ENCODE peak calls at places on chromosomes 3 and 15, in nine cellular contexts. N is psoas muscle, D is fibroblast of lung, A is endothelial cell, Y is osteocyte, P is hepatocyte, G is lower lobe of right lung, J is foreskin fibroblast, X is BE2C. O is an unnamed sample.
A peak's percentile ranks its signal among the peaks of the same experiment; 100 is the strongest.

GRCh38 chr3:59728509-59728908 is 678.7 kb upstream of the CFAP20DC start:
- DNase-seq in N (no peak), D (no peak), A (no peak), Y (no peak), P (no peak), G (no peak), J (no peak), X (no peak), O (no peak)

GRCh38 chr3:65436580-65436979 is 602.1 kb downstream of the MAGI1 start:
- DNase-seq in N (no peak), D (peak; percentile 29), A (peak; percentile 49), Y (no peak), P (peak; percentile 15), G (no peak), J (peak; percentile 22), X (peak; percentile 77), O (peak; percentile 29)

GRCh38 chr3:181253796-181254195 is 264.3 kb upstream of the DNAJC19 start:
- DNase-seq in N (no peak), D (no peak), A (no peak), Y (no peak), P (no peak), G (no peak), J (no peak), X (peak; percentile 26), O (no peak)

GRCh38 chr3:13251166-13251892 is 168.8 kb downstream of the NUP210 start:
- DNase-seq in N (peak; percentile 31), D (no peak), A (no peak), Y (no peak), P (no peak), G (no peak), J (no peak), X (no peak), O (no peak)

GRCh38 chr15:37823601-37824275 is 110.7 kb upstream of the TMCO5A start:
- DNase-seq in N (no peak), D (no peak), A (no peak), Y (no peak), P (no peak), G (no peak), J (no peak), X (no peak), O (no peak)

GRCh38 chr3:141913150-141913811 is 36.8 kb downstream of the ATP1B3 start:
- DNase-seq in N (no peak), D (peak; percentile 80), A (peak; percentile 28), Y (no peak), P (peak; percentile 55), G (no peak), J (peak; percentile 73), X (peak; percentile 55), O (peak; percentile 78)

GRCh38 chr3:129618901-129619671 is 12.6 kb upstream of the PLXND1 start:
- DNase-seq in N (no peak), D (no peak), A (no peak), Y (peak; percentile 80), P (no peak), G (peak; percentile 49), J (no peak), X (no peak), O (no peak)

GRCh38 chr3:2870714-2871353 is 239.3 kb downstream of the IL5RA start:
- DNase-seq in N (no peak), D (no peak), A (no peak), Y (no peak), P (peak; percentile 51), G (no peak), J (no peak), X (no peak), O (no peak)

GRCh38 chr3:171873561-171873960 is 30.4 kb downstream of the TMEM212 start:
- DNase-seq in N (no peak), D (peak; percentile 22), A (no peak), Y (no peak), P (no peak), G (no peak), J (peak; percentile 73), X (no peak), O (peak; percentile 43)

GRCh38 chr15:69853572-69853971 is 244.1 kb downstream of the TLE3 start:
- DNase-seq in N (peak; percentile 27), D (peak; percentile 74), A (no peak), Y (no peak), P (peak; percentile 81), G (no peak), J (peak; percentile 55), X (no peak), O (peak; percentile 12)

DNA sequence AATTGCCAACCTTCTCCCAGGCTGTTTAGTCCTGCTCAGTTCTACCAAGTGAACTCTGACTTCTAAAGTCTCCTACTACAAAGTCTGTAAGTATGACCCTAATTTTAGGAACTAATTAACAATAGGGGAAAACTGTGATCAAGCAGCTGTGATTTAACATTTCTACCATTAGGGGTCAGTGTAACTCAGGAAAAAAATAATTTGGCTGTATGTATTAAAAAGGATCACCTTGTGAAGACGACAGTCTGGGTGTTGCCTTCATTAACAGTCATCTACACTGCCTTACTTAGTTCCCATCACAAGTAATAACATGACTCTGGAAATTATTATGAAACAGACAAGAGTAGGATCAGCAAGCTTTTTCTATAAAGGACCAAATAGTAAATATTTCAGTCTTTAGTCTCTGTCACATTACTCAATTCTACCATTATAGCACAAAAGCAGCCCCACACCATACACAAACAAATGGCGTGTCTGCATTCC is 4.2 kb upstream of the NPHP3 start:
- DNase-seq in N (no peak), D (peak; percentile 42), A (no peak), Y (no peak), P (peak; percentile 14), G (no peak), J (peak; percentile 58), X (no peak), O (peak; percentile 62)
- TF ChIP-seq CTCF in N (peak; percentile 77), D (peak; percentile 42), A (peak; percentile 93), Y (peak; percentile 74), P (peak; percentile 86), G (peak; percentile 80), J (peak; percentile 34), X (peak; percentile 63), O (peak; percentile 78)

GRCh38 chr3:117547956-117548550 is 838.5 kb downstream of the TUSC7 start:
- DNase-seq in N (no peak), D (peak; percentile 95), A (no peak), Y (no peak), P (no peak), G (no peak), J (peak; percentile 96), X (no peak), O (no peak)

GRCh38 chr3:117545484-117545883 is 835.9 kb downstream of the TUSC7 start:
- DNase-seq in N (no peak), D (no peak), A (no peak), Y (no peak), P (no peak), G (no peak), J (no peak), X (no peak), O (no peak)

GRCh38 chr3:117553461-117553860 is 843.9 kb downstream of the TUSC7 start:
- DNase-seq in N (no peak), D (peak; percentile 67), A (no peak), Y (no peak), P (peak; percentile 37), G (no peak), J (peak; percentile 77), X (no peak), O (no peak)

GRCh38 chr3:117548600-117548999 is 839.0 kb downstream of the TUSC7 start:
- DNase-seq in N (no peak), D (peak; percentile 27), A (no peak), Y (no peak), P (no peak), G (no peak), J (peak; percentile 59), X (no peak), O (no peak)

GRCh38 chr3:117549716-117550115 is 840.1 kb downstream of the TUSC7 start:
- DNase-seq in N (no peak), D (peak; percentile 19), A (no peak), Y (no peak), P (no peak), G (no peak), J (peak; percentile 24), X (no peak), O (peak; percentile 5)
- TF ChIP-seq CTCF in N (no peak), D (no peak), A (no peak), Y (peak; percentile 25), P (no peak), G (no peak), J (no peak), X (no peak), O (peak; percentile 41)

DNA sequence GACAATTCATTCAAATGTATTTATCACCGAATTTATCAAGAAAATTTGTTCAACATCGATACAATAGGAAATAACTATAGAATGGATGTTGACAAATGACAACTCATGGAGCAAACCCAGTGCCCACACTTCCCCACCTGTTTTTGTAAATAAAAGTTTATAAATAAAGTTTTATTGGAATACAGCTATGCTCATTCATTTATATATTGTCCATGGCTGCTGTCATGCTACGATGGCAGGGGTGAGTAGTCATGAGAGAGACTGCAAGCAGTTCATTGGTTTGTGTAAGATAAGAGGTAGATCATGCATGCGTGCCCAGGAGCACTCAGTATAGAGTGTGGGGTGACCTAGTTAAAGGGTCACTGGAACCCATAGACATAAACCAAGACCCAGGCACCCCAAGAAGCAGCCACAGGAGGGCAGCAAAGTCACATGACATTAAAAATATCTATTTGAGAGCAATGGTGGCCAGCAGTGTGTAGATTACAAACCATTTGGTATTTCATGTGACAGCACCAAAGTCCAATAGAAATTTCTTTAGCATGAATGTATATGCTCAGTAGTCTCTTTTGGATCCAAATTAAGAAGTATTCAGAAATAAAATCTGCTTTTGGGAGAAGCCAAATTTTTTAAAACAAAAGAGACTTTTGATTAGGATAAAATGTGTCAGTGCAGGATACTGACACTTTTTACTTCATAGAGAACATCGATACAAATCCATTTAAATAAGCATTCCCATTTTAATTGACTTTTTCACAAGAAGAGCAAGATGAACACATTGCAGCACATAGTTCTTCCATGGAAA is 794.8 kb downstream of the MCTP2 start:
- DNase-seq in N (peak; percentile 18), D (peak; percentile 79), A (peak; percentile 73), Y (no peak), P (peak; percentile 56), G (no peak), J (peak; percentile 80), X (peak; percentile 43), O (peak; percentile 71)
- TF ChIP-seq CTCF in N (peak; percentile 41), D (peak; percentile 70), A (peak; percentile 61), Y (peak; percentile 70), P (peak; percentile 59), G (peak; percentile 57), J (peak; percentile 80), X (peak; percentile 60), O (peak; percentile 71)

GRCh38 chr3:177141899-177142651 is 55.2 kb downstream of the TBL1XR1 start:
- DNase-seq in N (no peak), D (no peak), A (no peak), Y (no peak), P (no peak), G (no peak), J (no peak), X (no peak), O (no peak)

GRCh38 chr3:177146646-177147045 is 50.6 kb downstream of the TBL1XR1 start:
- DNase-seq in N (no peak), D (no peak), A (no peak), Y (no peak), P (no peak), G (no peak), J (peak; percentile 58), X (no peak), O (no peak)

GRCh38 chr3:177145954-177146353 is 51.3 kb downstream of the TBL1XR1 start:
- DNase-seq in N (no peak), D (no peak), A (no peak), Y (no peak), P (no peak), G (no peak), J (no peak), X (no peak), O (no peak)

GRCh38 chr3:177145402-177145801 is 51.9 kb downstream of the TBL1XR1 start:
- DNase-seq in N (no peak), D (no peak), A (no peak), Y (no peak), P (no peak), G (no peak), J (no peak), X (no peak), O (no peak)

GRCh38 chr3:177144922-177145321 is 52.4 kb downstream of the TBL1XR1 start:
- DNase-seq in N (no peak), D (no peak), A (no peak), Y (no peak), P (no peak), G (no peak), J (no peak), X (no peak), O (no peak)
- TF ChIP-seq CTCF in N (no peak), D (no peak), A (no peak), Y (no peak), P (no peak), G (no peak), J (no peak), X (no peak), O (no peak)

O was measured in A673.